ENCODE peak calls at places on chromosomes 12 and 14, in four cellular contexts. X, S, L and D are unnamed samples.

GRCh38 chr12:80551897-80552296 is 107.9 kb downstream of the PTPRQ start:
- DNase-seq in X (no peak), S (no peak), L (no peak), D (no peak)

GRCh38 chr12:27879708-27880107 is 92.8 kb downstream of the PTHLH start:
- DNase-seq in X (no peak), S (no peak), L (no peak), D (no peak)

GRCh38 chr14:101643651-101644050 is 82.4 kb downstream of the DIO3 start:
- DNase-seq in X (no peak), S (no peak), L (no peak), D (no peak)

GRCh38 chr14:21735639-21736307 is 62.2 kb upstream of the OR4E1 start:
- DNase-seq in X (no peak), S (no peak), L (no peak), D (no peak)

GRCh38 chr14:91220581-91221000 is 23.9 kb downstream of the GPR68 start:
- DNase-seq in X (no peak), S (no peak), L (no peak), D (no peak)

GRCh38 chr12:3651585-3652424 is 101.1 kb downstream of the CRACR2A start:
- DNase-seq in X (no peak), S (no peak), L (no peak), D (no peak)

GRCh38 chr12:52631676-52632459 is 13.5 kb upstream of the KRT73 start:
- DNase-seq in X (no peak), S (no peak), L (no peak), D (no peak)

GRCh38 chr12:46831335-46832083 is 5.7 kb upstream of the SLC38A4 start:
- DNase-seq in X (no peak), S (no peak), L (peak), D (no peak)

GRCh38 chr12:2154050-2154449 is 101.3 kb downstream of the CACNA1C start:
- DNase-seq in X (no peak), S (no peak), L (no peak), D (no peak)

GRCh38 chr14:75254901-75255300 is 23.7 kb upstream of the FOS start:
- DNase-seq in X (no peak), S (no peak), L (peak), D (no peak)

GRCh38 chr14:103110681-103111296 is 12.5 kb upstream of the TNFAIP2 start:
- DNase-seq in X (no peak), S (peak), L (no peak), D (no peak)

GRCh38 chr14:61545716-61546455 is 149.4 kb upstream of the HIF1A start:
- DNase-seq in X (no peak), S (no peak), L (peak), D (no peak)

GRCh38 chr12:114628199-114628598 is 55.8 kb downstream of the TBX3 start:
- DNase-seq in X (no peak), S (no peak), L (no peak), D (no peak)

GRCh38 chr12:49552014-49552413 is 13.2 kb downstream of the KCNH3 start:
- DNase-seq in X (peak), S (no peak), L (peak), D (no peak)

GRCh38 chr12:109719123-109720022 is 5.7 kb downstream of the FAM222A start:
- DNase-seq in X (no peak), S (no peak), L (peak), D (no peak)

GRCh38 chr12:51921017-51921725 is 13.9 kb downstream of the ACVRL1 start:
- DNase-seq in X (peak), S (peak), L (no peak), D (no peak)